ENCODE peak calls at places on chromosome 10, in ten cellular contexts. W is stomach, V is suprapubic skin, K is HCT116, Z is uterus, O is IMR-90, G is ovary, I is upper lobe of left lung, S is sigmoid colon, C is body of pancreas. B is an unnamed sample.

GRCh38 chr10:78304091-78305045 is 270.7 kb downstream of the RPS24 start:
- DNase-seq in W (no peak), V (no peak), K (no peak), Z (peak; percentile 14), O (no peak), G (no peak), I (no peak), S (peak; percentile 58), C (no peak), B (no peak)

GRCh38 chr10:67665491-67665890 is 30.5 kb downstream of the CTNNA3 start:
- DNase-seq in W (no peak), V (no peak), K (peak; percentile 64), Z (no peak), O (no peak), G (no peak), I (no peak), S (no peak), C (no peak), B (no peak)

GRCh38 chr10:49448924-49449323 is 53.0 kb upstream of the DRGX start:
- DNase-seq in W (no peak), V (no peak), K (no peak), Z (no peak), O (no peak), G (no peak), I (no peak), S (no peak), C (no peak), B (no peak)

GRCh38 chr10:74925716-74926115 is 99.3 kb downstream of the KAT6B start:
- DNase-seq in W (no peak), V (no peak), K (no peak), Z (no peak), O (no peak), G (no peak), I (no peak), S (no peak), C (peak; percentile 34), B (no peak)

GRCh38 chr10:114402871-114403544 is 1.3 kb downstream of the AFAP1L2 start:
- DNase-seq in W (no peak), V (no peak), K (no peak), Z (no peak), O (no peak), G (no peak), I (no peak), S (peak; percentile 66), C (no peak), B (no peak)

GRCh38 chr10:78727728-78728127 is 341.0 kb upstream of the ZMIZ1 start:
- DNase-seq in W (no peak), V (no peak), K (no peak), Z (no peak), O (no peak), G (no peak), I (no peak), S (no peak), C (no peak), B (no peak)

GRCh38 chr10:4686644-4686996 is 139.4 kb upstream of the AKR1E2 start:
- DNase-seq in W (no peak), V (no peak), K (peak; percentile 94), Z (no peak), O (peak; percentile 91), G (no peak), I (no peak), S (no peak), C (no peak), B (no peak)

GRCh38 chr10:91552706-91553105 is 80.2 kb downstream of the PPP1R3C start:
- DNase-seq in W (peak; percentile 53), V (no peak), K (peak; percentile 2), Z (peak; percentile 41), O (peak; percentile 18), G (peak; percentile 48), I (peak; percentile 10), S (no peak), C (peak; percentile 76), B (no peak)

GRCh38 chr10:102324061-102324460 is 71.4 kb upstream of the NFKB2 start:
- DNase-seq in W (no peak), V (no peak), K (no peak), Z (no peak), O (peak; percentile 33), G (no peak), I (no peak), S (no peak), C (no peak), B (no peak)

GRCh38 chr10:110524864-110525242 is 27.1 kb downstream of the DUSP5 start:
- DNase-seq in W (no peak), V (peak; percentile 31), K (no peak), Z (no peak), O (no peak), G (no peak), I (no peak), S (no peak), C (no peak), B (no peak)

GRCh38 chr10:86292462-86293322 is 73.9 kb downstream of the GRID1 start:
- DNase-seq in W (peak; percentile 21), V (peak; percentile 73), K (no peak), Z (no peak), O (no peak), G (no peak), I (no peak), S (peak; percentile 30), C (no peak), B (no peak)

GRCh38 chr10:20017961-20018360 is 201.7 kb downstream of the PLXDC2 start:
- DNase-seq in W (no peak), V (no peak), K (no peak), Z (no peak), O (peak; percentile 47), G (no peak), I (no peak), S (no peak), C (no peak), B (no peak)

GRCh38 chr10:10730644-10731043 is 287.0 kb upstream of the CELF2 start:
- DNase-seq in W (no peak), V (no peak), K (no peak), Z (no peak), O (no peak), G (no peak), I (no peak), S (no peak), C (no peak), B (no peak)

GRCh38 chr10:10727812-10728211 is 289.9 kb upstream of the CELF2 start:
- DNase-seq in W (no peak), V (no peak), K (no peak), Z (no peak), O (no peak), G (no peak), I (no peak), S (no peak), C (no peak), B (no peak)

GRCh38 chr10:10722422-10722821 is 295.2 kb upstream of the CELF2 start:
- DNase-seq in W (no peak), V (no peak), K (no peak), Z (no peak), O (no peak), G (no peak), I (no peak), S (no peak), C (no peak), B (no peak)

GRCh38 chr10:10725196-10725595 is 292.5 kb upstream of the CELF2 start:
- DNase-seq in W (no peak), V (no peak), K (no peak), Z (no peak), O (no peak), G (no peak), I (no peak), S (no peak), C (no peak), B (no peak)

DNA sequence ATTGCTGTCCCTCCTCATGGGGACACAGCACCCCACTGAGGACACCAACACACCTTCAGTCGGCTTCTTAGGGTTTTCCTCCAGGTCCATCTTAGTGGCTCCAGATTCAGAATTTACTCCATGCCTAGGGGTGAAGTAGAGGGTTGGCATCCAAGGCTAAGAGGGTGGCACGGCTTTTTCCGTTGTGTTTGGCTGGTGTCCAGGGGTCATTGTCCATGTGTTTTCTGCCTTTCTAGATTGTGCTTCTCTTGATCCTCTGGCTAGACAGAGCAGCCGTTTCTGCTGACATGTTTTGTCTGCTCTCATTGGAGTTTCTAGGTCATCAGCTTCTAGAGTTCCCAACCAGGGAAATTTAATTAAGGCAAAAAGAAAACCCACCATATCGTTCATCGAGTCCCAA is 291.6 kb upstream of the CELF2 start:
- DNase-seq in W (no peak), V (no peak), K (no peak), Z (no peak), O (no peak), G (no peak), I (no peak), S (no peak), C (no peak), B (no peak)
- TF ChIP-seq POLR2A in W (no peak), V (no peak), K (no peak), Z (no peak), O (no peak), G (no peak), I (no peak), S (no peak), C (no peak), B (no peak)

DNA sequence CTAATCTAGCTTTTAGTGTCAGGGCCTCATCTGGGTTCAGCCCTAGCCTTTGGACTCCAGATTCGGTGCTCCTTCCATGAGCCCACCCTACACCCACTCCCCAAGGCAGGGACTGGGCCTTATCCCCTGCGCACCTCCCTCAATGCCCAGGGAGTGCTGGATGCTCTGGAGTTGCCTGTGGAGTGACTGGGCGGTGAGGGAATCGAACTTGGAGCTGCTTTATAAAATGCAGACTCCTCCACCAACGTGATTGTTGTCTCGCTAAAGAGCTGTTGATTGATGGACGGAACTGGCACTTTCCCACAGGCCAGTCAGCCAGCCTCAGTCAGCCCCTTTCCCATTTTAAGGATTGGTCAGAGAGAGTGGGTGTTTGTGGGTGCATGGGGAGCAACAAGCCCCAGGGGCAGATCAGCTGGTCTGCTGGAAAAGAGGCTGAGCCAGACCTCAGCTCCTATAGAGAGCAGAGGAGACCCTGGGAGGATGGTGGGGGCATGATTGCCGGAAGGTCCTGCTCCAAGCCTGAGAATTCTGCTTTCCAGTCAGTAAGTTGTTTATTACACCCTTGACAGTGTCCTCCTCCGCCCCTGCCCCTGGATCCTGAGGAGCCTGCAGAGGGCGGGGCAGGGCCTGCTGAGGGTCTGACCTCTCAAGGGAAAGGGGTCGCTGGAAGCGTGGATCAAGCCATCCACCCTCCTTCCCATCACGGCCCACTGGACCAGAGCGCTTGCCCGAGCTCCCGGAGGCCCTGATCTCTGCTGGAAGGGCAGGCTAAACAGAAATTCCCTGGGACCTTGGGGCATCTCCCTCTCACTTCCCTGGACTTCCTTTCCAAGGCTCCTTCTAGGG is 16.7 kb downstream of the UNC5B start:
- DNase-seq in W (no peak), V (no peak), K (no peak), Z (no peak), O (no peak), G (no peak), I (no peak), S (peak; percentile 48), C (no peak), B (no peak)
- H3K4me1 ChIP-seq in W (peaks cover 46% of the 10 kb centered on the region), V (peaks cover 37% of the 10 kb centered on the region), K (no peaks in the 10 kb centered on the region), Z (peaks cover 10% of the 10 kb centered on the region), O (peaks cover 4% of the 10 kb centered on the region), G (no peaks in the 10 kb centered on the region), I (peaks cover 50% of the 10 kb centered on the region), S (no peaks in the 10 kb centered on the region), C (peaks cover 23% of the 10 kb centered on the region), B (no peaks in the 10 kb centered on the region)

GRCh38 chr10:123379156-123379555 is 225.0 kb downstream of the BUB3 start:
- DNase-seq in W (no peak), V (no peak), K (no peak), Z (no peak), O (no peak), G (no peak), I (no peak), S (no peak), C (no peak), B (no peak)
- TF ChIP-seq POLR2A in W (no peak), V (no peak), K (no peak), Z (no peak), O (no peak), G (no peak), I (no peak), S (no peak), C (no peak), B (no peak)

GRCh38 chr10:24938525-24938924 is 13.9 kb downstream of the PRTFDC1 start:
- DNase-seq in W (no peak), V (no peak), K (no peak), Z (no peak), O (no peak), G (no peak), I (no peak), S (no peak), C (no peak), B (no peak)
- H3K4me1 ChIP-seq in W (peaks cover 5% of the 10 kb centered on the region), V (no peaks in the 10 kb centered on the region), K (no peaks in the 10 kb centered on the region), Z (no peaks in the 10 kb centered on the region), O (no peaks in the 10 kb centered on the region), G (no peaks in the 10 kb centered on the region), I (no peaks in the 10 kb centered on the region), S (no peaks in the 10 kb centered on the region), C (no peaks in the 10 kb centered on the region), B (no peaks in the 10 kb centered on the region)